ENCODE peak calls at places on chromosome 1, in ten cellular contexts. One of them, this sample, is unnamed. For H3K27me3, the result is how much of the 10 kb centered on the place peaks cover.

GRCh38 chr1:78987042-78987441 is 19.5 kb downstream of the ADGRL4 start:
- DNase-seq in heart left ventricle: no peak
- DNase-seq in breast epithelium: no peak
- DNase-seq in right lobe of liver: no peak
- DNase-seq in uterus: no peak
- DNase-seq in stomach: no peak
- DNase-seq in ovary: no peak
- DNase-seq in HepG2: no peak
- DNase-seq in prostate gland: no peak
- DNase-seq in body of pancreas: no peak
- DNase-seq in this sample: no peak

GRCh38 chr1:8153961-8154360 is 127.9 kb upstream of the ERRFI1 start:
- DNase-seq in prostate gland: no peak
- DNase-seq in HepG2: no peak
- DNase-seq in breast epithelium: no peak
- DNase-seq in heart left ventricle: no peak
- DNase-seq in uterus: no peak
- DNase-seq in stomach: no peak
- DNase-seq in ovary: no peak
- DNase-seq in body of pancreas: no peak
- DNase-seq in right lobe of liver: no peak
- DNase-seq in this sample: no peak

GRCh38 chr1:30763654-30764248 is 6.2 kb upstream of the LAPTM5 start:
- DNase-seq in prostate gland: peak
- DNase-seq in body of pancreas: no peak
- DNase-seq in breast epithelium: no peak
- DNase-seq in heart left ventricle: no peak
- DNase-seq in stomach: no peak
- DNase-seq in HepG2: no peak
- DNase-seq in right lobe of liver: no peak
- DNase-seq in ovary: no peak
- DNase-seq in uterus: peak
- DNase-seq in this sample: no peak

GRCh38 chr1:15949453-15950245 is 26.3 kb downstream of the ZBTB17 start:
- DNase-seq in HepG2: peak
- DNase-seq in stomach: peak
- DNase-seq in ovary: peak
- DNase-seq in body of pancreas: peak
- DNase-seq in right lobe of liver: peak
- DNase-seq in prostate gland: peak
- DNase-seq in heart left ventricle: peak
- DNase-seq in uterus: peak
- DNase-seq in breast epithelium: peak
- DNase-seq in this sample: peak

GRCh38 chr1:12075195-12076114 is 12.4 kb downstream of the TNFRSF8 start:
- DNase-seq in HepG2: no peak
- DNase-seq in breast epithelium: no peak
- DNase-seq in stomach: no peak
- DNase-seq in prostate gland: no peak
- DNase-seq in heart left ventricle: peak
- DNase-seq in right lobe of liver: no peak
- DNase-seq in ovary: peak
- DNase-seq in body of pancreas: no peak
- DNase-seq in uterus: peak
- DNase-seq in this sample: no peak

GRCh38 chr1:50548243-50548642 is 125.0 kb upstream of the DMRTA2 start:
- DNase-seq in ovary: no peak
- DNase-seq in right lobe of liver: no peak
- DNase-seq in prostate gland: no peak
- DNase-seq in HepG2: no peak
- DNase-seq in stomach: no peak
- DNase-seq in body of pancreas: no peak
- DNase-seq in uterus: no peak
- DNase-seq in heart left ventricle: no peak
- DNase-seq in breast epithelium: no peak
- DNase-seq in this sample: no peak

GRCh38 chr1:14254184-14254583 is 344.3 kb upstream of the KAZN start:
- DNase-seq in uterus: no peak
- DNase-seq in prostate gland: no peak
- DNase-seq in HepG2: no peak
- DNase-seq in body of pancreas: no peak
- DNase-seq in breast epithelium: no peak
- DNase-seq in ovary: no peak
- DNase-seq in heart left ventricle: no peak
- DNase-seq in right lobe of liver: no peak
- DNase-seq in stomach: no peak
- DNase-seq in this sample: no peak

GRCh38 chr1:164051791-164052190 is 507.2 kb upstream of the PBX1 start:
- DNase-seq in ovary: no peak
- DNase-seq in HepG2: no peak
- DNase-seq in body of pancreas: no peak
- DNase-seq in heart left ventricle: no peak
- DNase-seq in stomach: no peak
- DNase-seq in right lobe of liver: no peak
- DNase-seq in prostate gland: no peak
- DNase-seq in breast epithelium: no peak
- DNase-seq in uterus: no peak
- DNase-seq in this sample: no peak

GRCh38 chr1:6805004-6805416 is 19.8 kb downstream of the CAMTA1 start:
- DNase-seq in heart left ventricle: no peak
- DNase-seq in body of pancreas: no peak
- DNase-seq in right lobe of liver: no peak
- DNase-seq in stomach: no peak
- DNase-seq in breast epithelium: no peak
- DNase-seq in HepG2: no peak
- DNase-seq in prostate gland: no peak
- DNase-seq in uterus: no peak
- DNase-seq in ovary: no peak
- DNase-seq in this sample: no peak

DNA sequence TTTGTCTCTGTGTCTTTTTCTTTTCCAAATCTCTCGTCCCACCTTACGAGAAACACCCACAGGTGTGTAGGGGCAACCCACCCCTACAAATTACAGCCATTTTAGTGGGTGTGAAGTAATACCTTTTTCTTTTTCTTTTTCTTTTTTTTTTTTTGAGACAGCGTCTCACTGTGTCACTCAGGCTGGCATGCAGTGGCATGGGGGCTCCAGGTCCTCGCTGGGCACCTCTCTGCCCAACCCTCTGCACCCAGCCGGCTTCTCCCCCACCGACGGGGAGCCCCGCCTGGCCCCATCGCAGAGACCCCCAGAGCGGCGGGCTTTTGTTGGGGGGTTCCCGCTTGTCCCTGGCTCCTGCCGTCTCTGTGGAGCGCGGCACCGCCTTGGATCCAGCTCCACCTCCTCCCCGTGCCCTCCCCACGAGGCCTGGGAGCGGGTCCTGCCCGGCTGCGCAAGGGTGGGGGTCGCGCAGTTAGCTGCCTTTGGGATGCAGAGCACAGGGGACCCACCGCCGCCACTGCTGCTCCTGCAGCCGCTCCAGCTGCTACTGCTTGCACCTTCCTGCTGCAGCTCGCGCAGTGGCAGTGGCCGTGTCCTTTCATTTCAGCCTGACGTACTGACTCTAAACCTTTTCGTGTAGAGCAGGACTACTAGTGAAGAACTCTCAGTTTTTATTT is 10.9 kb upstream of the NVL start:
- DNase-seq in prostate gland: no peak
- DNase-seq in right lobe of liver: peak
- DNase-seq in HepG2: no peak
- DNase-seq in uterus: no peak
- DNase-seq in breast epithelium: no peak
- DNase-seq in heart left ventricle: no peak
- DNase-seq in body of pancreas: peak
- DNase-seq in ovary: no peak
- DNase-seq in stomach: peak
- DNase-seq in this sample: no peak
- TF ChIP-seq POLR2A in prostate gland: no peak
- TF ChIP-seq POLR2A in right lobe of liver: no peak
- TF ChIP-seq POLR2A in HepG2: no peak
- TF ChIP-seq POLR2A in uterus: no peak
- TF ChIP-seq POLR2A in breast epithelium: no peak
- TF ChIP-seq POLR2A in heart left ventricle: no peak
- TF ChIP-seq POLR2A in body of pancreas: peak
- TF ChIP-seq POLR2A in ovary: no peak
- TF ChIP-seq POLR2A in stomach: no peak
- TF ChIP-seq POLR2A in this sample: no peak

GRCh38 chr1:208178091-208178529 is 66.1 kb downstream of the PLXNA2 start:
- DNase-seq in HepG2: peak
- DNase-seq in body of pancreas: peak
- DNase-seq in heart left ventricle: no peak
- DNase-seq in uterus: no peak
- DNase-seq in breast epithelium: no peak
- DNase-seq in ovary: no peak
- DNase-seq in prostate gland: peak
- DNase-seq in right lobe of liver: peak
- DNase-seq in stomach: peak
- DNase-seq in this sample: no peak

GRCh38 chr1:208176654-208177053 is 67.5 kb downstream of the PLXNA2 start:
- DNase-seq in right lobe of liver: no peak
- DNase-seq in body of pancreas: no peak
- DNase-seq in breast epithelium: no peak
- DNase-seq in uterus: no peak
- DNase-seq in prostate gland: no peak
- DNase-seq in HepG2: no peak
- DNase-seq in heart left ventricle: no peak
- DNase-seq in stomach: no peak
- DNase-seq in ovary: no peak
- DNase-seq in this sample: no peak

GRCh38 chr1:208179303-208179702 is 64.9 kb downstream of the PLXNA2 start:
- DNase-seq in stomach: peak
- DNase-seq in prostate gland: no peak
- DNase-seq in HepG2: no peak
- DNase-seq in heart left ventricle: no peak
- DNase-seq in body of pancreas: peak
- DNase-seq in breast epithelium: no peak
- DNase-seq in uterus: peak
- DNase-seq in ovary: peak
- DNase-seq in right lobe of liver: no peak
- DNase-seq in this sample: no peak

GRCh38 chr1:208175508-208175895 is 68.7 kb downstream of the PLXNA2 start:
- DNase-seq in prostate gland: no peak
- DNase-seq in body of pancreas: no peak
- DNase-seq in ovary: no peak
- DNase-seq in breast epithelium: no peak
- DNase-seq in heart left ventricle: no peak
- DNase-seq in HepG2: no peak
- DNase-seq in right lobe of liver: no peak
- DNase-seq in stomach: no peak
- DNase-seq in uterus: no peak
- DNase-seq in this sample: no peak

GRCh38 chr1:208177656-208178055 is 66.5 kb downstream of the PLXNA2 start:
- DNase-seq in breast epithelium: no peak
- DNase-seq in uterus: no peak
- DNase-seq in right lobe of liver: no peak
- DNase-seq in body of pancreas: peak
- DNase-seq in HepG2: no peak
- DNase-seq in prostate gland: no peak
- DNase-seq in ovary: no peak
- DNase-seq in stomach: peak
- DNase-seq in heart left ventricle: no peak
- DNase-seq in this sample: no peak
- H3K27me3 ChIP-seq in breast epithelium: under half
- H3K27me3 ChIP-seq in uterus: under half
- H3K27me3 ChIP-seq in right lobe of liver: under half
- H3K27me3 ChIP-seq in body of pancreas: under half
- H3K27me3 ChIP-seq in HepG2: under half
- H3K27me3 ChIP-seq in prostate gland: under half
- H3K27me3 ChIP-seq in ovary: under half
- H3K27me3 ChIP-seq in stomach: under half
- H3K27me3 ChIP-seq in heart left ventricle: under half
- H3K27me3 ChIP-seq in this sample: under half

DNA sequence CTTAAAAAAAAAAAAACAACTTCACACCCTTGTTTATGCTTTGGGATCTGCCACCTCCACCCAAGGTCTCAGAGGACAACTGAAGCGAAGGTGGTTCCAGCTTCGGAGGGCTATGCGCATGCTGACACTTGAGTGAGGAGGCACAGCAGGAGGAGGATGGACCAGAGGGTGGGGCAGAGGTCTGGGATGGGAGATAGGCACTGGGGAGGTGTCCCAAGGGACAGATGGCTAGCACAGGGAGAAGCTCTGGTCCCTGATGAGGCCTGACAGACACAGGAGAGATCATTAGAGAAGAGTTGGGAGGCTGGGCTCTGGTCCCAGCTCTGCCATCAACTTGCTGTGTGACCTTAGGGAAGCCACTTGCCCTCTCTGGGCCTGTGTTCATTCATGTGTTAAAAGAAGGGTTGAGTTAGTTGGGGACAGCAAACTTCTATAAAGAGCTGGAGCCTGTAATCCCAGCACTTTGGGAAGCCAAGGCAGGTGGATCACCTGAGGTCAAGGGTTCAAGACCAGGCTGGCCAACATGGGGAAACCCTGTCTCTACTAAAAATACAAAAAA is 16.8 kb downstream of the E2F2 start:
- DNase-seq in heart left ventricle: no peak
- DNase-seq in stomach: no peak
- DNase-seq in ovary: no peak
- DNase-seq in right lobe of liver: no peak
- DNase-seq in HepG2: no peak
- DNase-seq in body of pancreas: no peak
- DNase-seq in uterus: no peak
- DNase-seq in breast epithelium: no peak
- DNase-seq in prostate gland: no peak
- DNase-seq in this sample: no peak
- TF ChIP-seq POLR2A in heart left ventricle: no peak
- TF ChIP-seq POLR2A in stomach: no peak
- TF ChIP-seq POLR2A in ovary: no peak
- TF ChIP-seq POLR2A in right lobe of liver: no peak
- TF ChIP-seq POLR2A in HepG2: no peak
- TF ChIP-seq POLR2A in body of pancreas: no peak
- TF ChIP-seq POLR2A in uterus: no peak
- TF ChIP-seq POLR2A in breast epithelium: no peak
- TF ChIP-seq POLR2A in prostate gland: no peak
- TF ChIP-seq POLR2A in this sample: no peak

GRCh38 chr1:201072922-201073321 is 39.3 kb downstream of the CACNA1S start:
- DNase-seq in ovary: no peak
- DNase-seq in breast epithelium: no peak
- DNase-seq in HepG2: no peak
- DNase-seq in right lobe of liver: no peak
- DNase-seq in heart left ventricle: peak
- DNase-seq in stomach: no peak
- DNase-seq in prostate gland: no peak
- DNase-seq in uterus: no peak
- DNase-seq in body of pancreas: no peak
- DNase-seq in this sample: no peak
- H3K27me3 ChIP-seq in ovary: under half
- H3K27me3 ChIP-seq in breast epithelium: under half
- H3K27me3 ChIP-seq in HepG2: under half
- H3K27me3 ChIP-seq in right lobe of liver: under half
- H3K27me3 ChIP-seq in heart left ventricle: under half
- H3K27me3 ChIP-seq in stomach: under half
- H3K27me3 ChIP-seq in prostate gland: under half
- H3K27me3 ChIP-seq in uterus: under half
- H3K27me3 ChIP-seq in body of pancreas: under half
- H3K27me3 ChIP-seq in this sample: under half

DNA sequence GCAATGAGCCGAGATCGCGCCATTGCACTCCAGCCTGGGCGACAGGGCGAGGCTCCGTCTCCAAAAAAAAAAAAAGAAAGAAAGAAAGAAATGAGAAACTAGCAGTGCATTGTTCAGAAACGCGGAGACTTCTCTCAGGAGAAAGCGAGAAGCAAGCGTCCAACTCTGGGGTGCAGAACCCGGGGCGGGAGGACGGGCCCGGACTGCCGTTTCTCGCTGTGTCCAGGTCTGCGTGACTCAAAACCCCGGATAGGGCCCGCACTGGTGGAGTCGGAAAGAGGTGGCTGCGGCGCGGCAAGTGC is 395 bp upstream of the MIB2 start:
- DNase-seq in ovary: no peak
- DNase-seq in stomach: no peak
- DNase-seq in heart left ventricle: no peak
- DNase-seq in breast epithelium: no peak
- DNase-seq in uterus: no peak
- DNase-seq in body of pancreas: no peak
- DNase-seq in HepG2: no peak
- DNase-seq in right lobe of liver: no peak
- DNase-seq in prostate gland: no peak
- DNase-seq in this sample: no peak
- TF ChIP-seq POLR2A in ovary: no peak
- TF ChIP-seq POLR2A in stomach: no peak
- TF ChIP-seq POLR2A in heart left ventricle: no peak
- TF ChIP-seq POLR2A in breast epithelium: no peak
- TF ChIP-seq POLR2A in uterus: no peak
- TF ChIP-seq POLR2A in body of pancreas: peak
- TF ChIP-seq POLR2A in HepG2: no peak
- TF ChIP-seq POLR2A in right lobe of liver: no peak
- TF ChIP-seq POLR2A in prostate gland: no peak
- TF ChIP-seq POLR2A in this sample: no peak

This sample was measured in esophagus muscularis mucosa.